ENCODE peak calls at places on chromosome 5, in four cellular contexts. V, K, Q and O are unnamed samples.
A peak's percentile ranks its signal among the peaks of the same experiment; 100 is the strongest.

GRCh38 chr5:113524927-113525326 is 11.4 kb downstream of the YTHDC2 start:
- DNase-seq in V (no peak), K (no peak), Q (no peak), O (no peak)

GRCh38 chr5:154309361-154309725 is 118.8 kb downstream of the GALNT10 start:
- DNase-seq in V (no peak), K (peak; percentile 68), Q (no peak), O (no peak)

GRCh38 chr5:133296624-133297023 is 244.8 kb downstream of the HSPA4 start:
- DNase-seq in V (no peak), K (no peak), Q (no peak), O (no peak)

GRCh38 chr5:82986404-82986803 is 90.8 kb downstream of the TMEM167A start:
- DNase-seq in V (no peak), K (no peak), Q (no peak), O (no peak)

GRCh38 chr5:113663879-113664278 is 150.4 kb downstream of the YTHDC2 start:
- DNase-seq in V (no peak), K (peak; percentile 61), Q (no peak), O (peak; percentile 42)

GRCh38 chr5:95261369-95262175 is 23.3 kb downstream of the MCTP1 start:
- DNase-seq in V (no peak), K (peak; percentile 76), Q (peak; percentile 20), O (peak; percentile 0)

GRCh38 chr5:141494761-141495455 is 6.0 kb downstream of the PCDHGC5 start:
- DNase-seq in V (peak; percentile 70), K (no peak), Q (no peak), O (no peak)

GRCh38 chr5:13708432-13708831 is 236.1 kb downstream of the DNAH5 start:
- DNase-seq in V (no peak), K (no peak), Q (no peak), O (no peak)

GRCh38 chr5:39505751-39506150 is 81.0 kb upstream of the DAB2 start:
- DNase-seq in V (no peak), K (no peak), Q (no peak), O (no peak)

GRCh38 chr5:72167790-72168189 is 60.5 kb downstream of the MAP1B start:
- DNase-seq in V (no peak), K (peak; percentile 44), Q (no peak), O (no peak)

GRCh38 chr5:142674438-142675210 is 11.3 kb downstream of the FGF1 start:
- DNase-seq in V (no peak), K (peak; percentile 77), Q (no peak), O (no peak)

GRCh38 chr5:10279925-10280720 is 27.6 kb downstream of the CMBL start:
- DNase-seq in V (no peak), K (no peak), Q (no peak), O (no peak)